ENCODE peak calls at places on chromosomes 12 and 14, in four cellular contexts. G is K562, I is H1, C is SK-N-SH. O is an unnamed sample.

GRCh38 chr14:75831455-75831854 is 150.3 kb downstream of the TGFB3 start:
- DNase-seq in G (peak), I (no peak), C (no peak), O (no peak)

GRCh38 chr14:57760891-57761290 is 105.0 kb downstream of the SLC35F4 start:
- DNase-seq in G (no peak), I (no peak), C (no peak), O (no peak)

GRCh38 chr12:75684678-75685620 is 173.5 kb upstream of the KRR1 start:
- DNase-seq in G (peak), I (no peak), C (no peak), O (no peak)

GRCh38 chr14:51293149-51293925 is 53.3 kb downstream of the TMX1 start:
- DNase-seq in G (no peak), I (no peak), C (no peak), O (no peak)

GRCh38 chr14:100857923-100858837 is 32.3 kb downstream of the MEG3 start:
- DNase-seq in G (no peak), I (no peak), C (peak), O (no peak)

GRCh38 chr14:83520837-83521236 is 1987.2 kb upstream of the SEL1L start:
- DNase-seq in G (no peak), I (no peak), C (peak), O (no peak)

GRCh38 chr14:24542346-24542936 is 33.6 kb downstream of the CTSG start:
- DNase-seq in G (no peak), I (no peak), C (no peak), O (no peak)

GRCh38 chr12:1350055-1350933 is 244.1 kb downstream of the FBXL14 start:
- DNase-seq in G (no peak), I (no peak), C (no peak), O (no peak)

GRCh38 chr12:32896438-32897275 is at the start of gene PKP2:
- DNase-seq in G (peak), I (peak), C (peak), O (peak)

GRCh38 chr12:2624543-2625266 is 170.1 kb upstream of the FKBP4 start:
- DNase-seq in G (peak), I (peak), C (peak), O (peak)

GRCh38 chr12:127459166-127459565 is 807.8 kb upstream of the TMEM132C start:
- DNase-seq in G (no peak), I (no peak), C (no peak), O (no peak)

GRCh38 chr12:91381309-91381804 is 198.7 kb upstream of the DCN start:
- DNase-seq in G (no peak), I (peak), C (peak), O (peak)

GRCh38 chr12:23952071-23952470 is 2.6 kb upstream of the SOX5 start:
- DNase-seq in G (no peak), I (no peak), C (no peak), O (no peak)

GRCh38 chr14:31207287-31207745 is 277 bp downstream of the HECTD1 start:
- DNase-seq in G (no peak), I (no peak), C (no peak), O (no peak)

GRCh38 chr12:12495536-12495935 is 67.1 kb downstream of the DUSP16 start:
- DNase-seq in G (no peak), I (no peak), C (no peak), O (no peak)

GRCh38 chr12:88202500-88202899 is 60.4 kb downstream of the TMTC3 start:
- DNase-seq in G (no peak), I (no peak), C (no peak), O (no peak)

GRCh38 chr14:67420102-67420739 is 8.3 kb upstream of the PLEK2 start:
- DNase-seq in G (peak), I (peak), C (no peak), O (peak)

GRCh38 chr12:26198742-26199141 is 3.4 kb downstream of the SSPN start:
- DNase-seq in G (no peak), I (no peak), C (no peak), O (no peak)

GRCh38 chr14:95943699-95944098 is 67.1 kb downstream of the TUNAR start:
- DNase-seq in G (no peak), I (no peak), C (peak), O (no peak)

GRCh38 chr12:100741084-100741711 is 53.4 kb upstream of the ANO4 start:
- DNase-seq in G (peak), I (no peak), C (peak), O (no peak)

GRCh38 chr12:116950628-116951325 is 40.0 kb downstream of the FBXW8 start:
- DNase-seq in G (peak), I (no peak), C (peak), O (no peak)

GRCh38 chr14:100524933-100525243 is 62.3 kb downstream of the BEGAIN start:
- DNase-seq in G (peak), I (peak), C (no peak), O (peak)

GRCh38 chr14:99118046-99118721 is 153.8 kb downstream of the BCL11B start:
- DNase-seq in G (no peak), I (peak), C (peak), O (peak)

GRCh38 chr12:9364224-9365176 is 156.3 kb upstream of the PZP start:
- DNase-seq in G (peak), I (peak), C (no peak), O (peak)

GRCh38 chr12:42213023-42213422 is 25.0 kb downstream of the YAF2 start:
- DNase-seq in G (no peak), I (no peak), C (peak), O (no peak)

GRCh38 chr14:74946659-74947281 is 8.6 kb downstream of the PGF start:
- DNase-seq in G (no peak), I (no peak), C (peak), O (no peak)

GRCh38 chr14:100824156-100824555 is 1.8 kb upstream of the MEG3 start:
- DNase-seq in G (no peak), I (peak), C (peak), O (peak)

GRCh38 chr14:91870001-91870400 is 2.7 kb upstream of the TC2N start:
- DNase-seq in G (no peak), I (no peak), C (no peak), O (no peak)

GRCh38 chr14:65940056-65940735 is 527.7 kb downstream of the FUT8 start:
- DNase-seq in G (peak), I (no peak), C (peak), O (no peak)

DNA sequence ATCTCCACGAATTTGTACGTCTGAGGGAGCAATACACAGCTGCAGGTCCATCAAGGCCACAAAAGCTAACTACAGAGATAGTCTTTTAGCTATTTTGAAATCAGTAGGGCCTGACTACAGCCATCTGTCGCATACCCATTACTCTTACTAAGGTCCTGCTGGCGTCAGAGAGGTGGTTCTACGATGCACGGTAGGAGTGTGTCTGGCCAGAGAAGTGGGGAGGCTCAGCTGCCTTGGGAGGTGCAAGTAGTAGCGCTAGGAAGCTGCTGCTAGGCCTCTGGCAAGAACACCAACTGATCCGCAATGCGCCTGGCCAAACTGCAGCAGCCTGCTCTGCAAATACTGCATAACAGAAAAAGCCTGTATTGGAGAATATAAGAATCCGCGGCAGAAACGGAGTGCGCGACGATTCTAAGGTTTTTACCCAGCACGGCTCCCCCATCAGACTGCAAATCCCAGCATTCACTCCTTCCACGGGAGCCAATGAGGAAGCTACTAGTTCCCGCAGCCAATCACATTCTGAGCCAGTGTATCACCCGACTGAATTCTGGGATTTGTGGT is 743 bp upstream of the CAND1 start:
- DNase-seq in G (peak), I (peak), C (peak), O (peak)
- TF ChIP-seq USF2 in G (no peak), I (no peak), C (no peak), O (peak)

GRCh38 chr12:131117438-131118245 is 163.9 kb downstream of the ADGRD1 start:
- DNase-seq in G (no peak), I (no peak), C (no peak), O (no peak)
- TF ChIP-seq TEAD4 in G (no peak), I (no peak), C (no peak), O (no peak)

GRCh38 chr14:70032016-70032415 is 152.8 kb downstream of the SMOC1 start:
- DNase-seq in G (no peak), I (no peak), C (no peak), O (no peak)
- TF ChIP-seq USF2 in G (no peak), I (no peak), C (no peak), O (no peak)

DNA sequence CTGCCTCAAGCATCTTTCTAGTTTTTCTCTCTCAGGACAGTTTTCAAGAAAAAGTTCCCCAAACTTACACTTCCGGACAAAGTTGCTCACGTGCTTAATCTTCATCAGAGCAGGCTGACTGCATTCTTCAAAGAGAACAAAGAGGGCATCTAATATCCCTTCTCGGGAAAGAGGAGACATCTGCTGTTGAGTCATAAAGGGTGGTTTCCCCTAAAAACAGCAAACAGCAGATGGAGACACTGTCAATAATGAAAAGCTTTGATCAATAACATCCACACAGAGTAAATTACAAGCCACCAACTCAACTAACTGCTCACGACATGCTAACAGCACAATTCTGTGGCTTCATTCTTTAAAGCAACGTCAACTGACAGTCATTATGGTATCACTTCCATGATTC is 8.1 kb downstream of the CIT start:
- DNase-seq in G (no peak), I (no peak), C (no peak), O (no peak)
- TF ChIP-seq TEAD4 in G (no peak), I (no peak), C (no peak), O (no peak)

DNA sequence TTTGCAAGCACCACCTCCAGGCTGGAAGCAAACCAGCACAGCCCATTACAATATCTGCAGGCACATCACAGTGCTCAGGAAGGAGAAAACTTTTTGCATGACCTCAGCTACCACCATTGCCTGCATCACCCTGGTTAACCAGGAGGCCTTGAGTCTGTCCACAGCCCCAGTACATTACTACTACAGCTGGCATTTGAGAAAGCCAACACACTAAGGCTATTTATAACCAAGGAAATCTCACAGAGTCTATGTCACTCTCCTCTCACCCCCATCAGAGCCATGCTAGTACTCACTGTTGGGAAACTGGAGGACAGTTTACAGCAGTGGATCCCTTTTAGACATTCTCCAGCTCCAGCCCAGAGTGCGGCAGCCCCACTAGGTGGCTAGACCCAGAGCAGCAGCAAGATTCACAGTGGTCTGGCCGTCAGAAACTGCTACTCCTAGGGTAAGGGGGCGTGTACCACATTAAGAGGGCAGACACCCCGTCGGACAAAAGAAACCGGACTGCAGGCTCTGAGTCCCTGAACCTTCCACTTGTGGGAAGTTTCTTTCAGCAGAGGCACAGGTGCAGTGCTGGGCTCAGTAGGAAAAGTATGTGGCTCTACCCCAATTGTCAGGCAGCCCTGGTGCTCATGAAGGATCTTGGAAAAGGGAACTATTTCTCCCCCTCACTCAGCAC is 14.7 kb downstream of the CEP128 start:
- DNase-seq in G (no peak), I (no peak), C (no peak), O (no peak)
- TF ChIP-seq USF2 in G (no peak), I (no peak), C (no peak), O (no peak)

GRCh38 chr12:123487428-123487827 is 29.5 kb downstream of the SNRNP35 start:
- DNase-seq in G (no peak), I (no peak), C (no peak), O (no peak)
- TF ChIP-seq TEAD4 in G (no peak), I (no peak), C (no peak), O (no peak)

GRCh38 chr12:104524026-104524425 is 67.3 kb downstream of the CHST11 start:
- DNase-seq in G (no peak), I (no peak), C (no peak), O (no peak)
- TF ChIP-seq USF2 in G (no peak), I (no peak), C (no peak), O (no peak)

DNA sequence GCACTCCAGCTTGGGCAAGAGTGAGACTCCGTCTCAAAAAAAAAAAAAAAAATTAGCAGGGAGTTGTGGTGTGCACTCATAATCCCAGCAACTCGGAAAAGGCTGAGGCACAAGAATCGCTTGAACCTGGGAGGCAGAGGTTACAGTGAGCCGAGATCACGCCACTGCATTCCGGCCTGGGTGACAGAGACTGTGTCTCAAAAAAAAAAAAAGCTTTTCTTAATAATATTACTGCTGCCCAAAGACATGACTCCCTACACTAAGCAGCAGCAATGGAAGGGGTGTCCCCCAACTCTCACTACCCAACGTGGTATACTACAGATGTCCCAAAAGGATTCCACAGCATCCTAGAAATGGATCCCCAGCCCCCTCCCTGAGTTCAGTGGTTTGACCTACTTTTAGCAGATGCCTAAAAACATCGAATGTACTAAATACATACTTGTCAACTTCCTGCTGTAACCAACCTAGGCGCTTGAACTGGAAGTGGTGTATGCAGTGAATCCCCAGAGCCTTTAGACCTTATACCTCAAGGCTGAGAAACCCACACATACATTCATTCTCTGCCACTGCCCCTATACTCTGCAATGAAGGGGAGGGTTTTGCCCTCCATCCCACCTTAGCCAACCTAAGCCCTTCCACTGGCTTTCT is 8.5 kb upstream of the FKBP11 start:
- DNase-seq in G (no peak), I (no peak), C (no peak), O (no peak)
- TF ChIP-seq TEAD4 in G (no peak), I (no peak), C (no peak), O (no peak)

DNA sequence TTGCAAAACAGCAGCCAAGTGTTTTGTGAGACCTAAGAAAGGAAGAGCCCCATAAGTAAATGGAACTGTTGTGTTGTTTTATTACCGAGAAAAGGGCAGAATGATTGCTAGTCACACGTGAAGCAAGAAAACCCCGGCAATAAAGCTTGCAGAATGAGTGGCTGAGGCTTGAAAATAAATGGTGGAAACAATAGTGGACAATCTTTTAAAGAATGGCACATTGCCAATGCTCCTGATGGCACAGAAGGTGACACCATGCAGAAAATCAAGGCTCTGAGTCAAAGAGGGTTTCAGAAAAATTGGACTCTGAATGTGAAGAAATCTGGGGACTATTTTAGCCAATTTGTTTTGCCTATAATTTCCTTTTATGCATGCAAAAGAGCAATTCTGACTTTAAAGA is 4.0 kb upstream of the AQP2 start:
- DNase-seq in G (no peak), I (no peak), C (no peak), O (no peak)
- TF ChIP-seq USF2 in G (no peak), I (no peak), C (no peak), O (no peak)